ENCODE peak calls at places on chromosomes 4 and X, in six cellular contexts. F, S, N, P, C and I are unnamed samples.

GRCh38 chrX:68686684-68687045 is 39.2 kb downstream of the STARD8 start:
- DNase-seq in P (no peak), N (peak), C (peak), S (peak), F (no peak), I (peak)

GRCh38 chr4:122842984-122843531 is 16.4 kb downstream of the FGF2 start:
- DNase-seq in C (no peak), P (no peak), F (no peak), S (no peak), N (no peak), I (no peak)

GRCh38 chr4:87251104-87251503 is 30.7 kb upstream of the KLHL8 start:
- DNase-seq in N (no peak), C (peak), P (no peak), F (peak), S (peak), I (no peak)

GRCh38 chr4:187516224-187516623 is 479.3 kb upstream of the ZFP42 start:
- DNase-seq in N (no peak), C (no peak), F (no peak), S (no peak), P (no peak), I (no peak)

GRCh38 chrX:15816453-15816838 is 26.2 kb downstream of the ZRSR2 start:
- DNase-seq in F (no peak), S (no peak), P (no peak), C (no peak), N (no peak), I (no peak)

GRCh38 chr4:69881173-69881773 is 21.3 kb upstream of the SULT1E1 start:
- DNase-seq in F (no peak), C (peak), S (peak), P (peak), N (peak), I (no peak)

GRCh38 chr4:100356172-100356571 is 161.7 kb downstream of the EMCN start:
- DNase-seq in N (peak), F (no peak), C (no peak), S (no peak), P (no peak), I (no peak)

GRCh38 chr4:132124624-132124974 is 1024.5 kb upstream of the PCDH10 start:
- DNase-seq in P (no peak), F (no peak), S (no peak), N (no peak), C (no peak), I (no peak)

GRCh38 chr4:40733752-40734151 is 16.0 kb upstream of the NSUN7 start:
- DNase-seq in N (no peak), S (no peak), C (no peak), F (no peak), P (no peak), I (no peak)

GRCh38 chr4:40737882-40738281 is 11.9 kb upstream of the NSUN7 start:
- DNase-seq in F (no peak), P (no peak), S (no peak), C (no peak), N (no peak), I (no peak)

GRCh38 chr4:40734497-40734896 is 15.3 kb upstream of the NSUN7 start:
- DNase-seq in P (no peak), F (no peak), S (no peak), N (no peak), C (no peak), I (no peak)

GRCh38 chr4:40739347-40739746 is 10.4 kb upstream of the NSUN7 start:
- DNase-seq in S (no peak), F (no peak), N (no peak), P (no peak), C (no peak), I (no peak)

GRCh38 chr4:40736910-40737309 is 12.8 kb upstream of the NSUN7 start:
- DNase-seq in P (peak), N (peak), S (peak), C (no peak), F (no peak), I (no peak)
- TF ChIP-seq CTCF in P (peak), N (peak), S (peak), C (peak), F (peak), I (no peak)

GRCh38 chr4:113825272-113825671 is 63.7 kb upstream of the CAMK2D start:
- DNase-seq in F (no peak), N (no peak), P (peak), C (no peak), S (no peak), I (no peak)
- TF ChIP-seq CTCF in F (no peak), N (no peak), P (no peak), C (no peak), S (no peak), I (no peak)

DNA sequence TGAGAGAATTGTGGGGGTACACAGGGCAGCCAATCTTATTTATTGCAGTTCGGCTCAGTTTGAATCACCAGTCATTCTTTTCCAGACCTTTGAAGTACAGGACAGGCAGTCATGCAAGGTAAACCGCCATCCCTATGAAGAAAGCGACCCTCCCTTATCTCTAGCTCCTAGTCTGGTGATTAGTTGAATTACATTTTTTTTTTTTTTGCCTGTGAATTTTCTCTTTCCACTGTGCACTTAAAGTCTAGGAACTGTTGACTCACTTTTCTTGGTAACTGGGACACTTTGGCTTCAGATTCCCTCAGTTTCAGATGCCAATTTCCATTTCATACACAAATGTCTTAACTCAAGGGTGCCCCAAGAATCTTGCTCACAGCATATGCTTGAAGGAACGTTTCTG is 82.4 kb upstream of the FAM9C start:
- DNase-seq in P (no peak), N (no peak), S (peak), C (no peak), F (no peak), I (no peak)
- TF ChIP-seq CTCF in P (no peak), N (no peak), S (no peak), C (no peak), F (no peak), I (no peak)

DNA sequence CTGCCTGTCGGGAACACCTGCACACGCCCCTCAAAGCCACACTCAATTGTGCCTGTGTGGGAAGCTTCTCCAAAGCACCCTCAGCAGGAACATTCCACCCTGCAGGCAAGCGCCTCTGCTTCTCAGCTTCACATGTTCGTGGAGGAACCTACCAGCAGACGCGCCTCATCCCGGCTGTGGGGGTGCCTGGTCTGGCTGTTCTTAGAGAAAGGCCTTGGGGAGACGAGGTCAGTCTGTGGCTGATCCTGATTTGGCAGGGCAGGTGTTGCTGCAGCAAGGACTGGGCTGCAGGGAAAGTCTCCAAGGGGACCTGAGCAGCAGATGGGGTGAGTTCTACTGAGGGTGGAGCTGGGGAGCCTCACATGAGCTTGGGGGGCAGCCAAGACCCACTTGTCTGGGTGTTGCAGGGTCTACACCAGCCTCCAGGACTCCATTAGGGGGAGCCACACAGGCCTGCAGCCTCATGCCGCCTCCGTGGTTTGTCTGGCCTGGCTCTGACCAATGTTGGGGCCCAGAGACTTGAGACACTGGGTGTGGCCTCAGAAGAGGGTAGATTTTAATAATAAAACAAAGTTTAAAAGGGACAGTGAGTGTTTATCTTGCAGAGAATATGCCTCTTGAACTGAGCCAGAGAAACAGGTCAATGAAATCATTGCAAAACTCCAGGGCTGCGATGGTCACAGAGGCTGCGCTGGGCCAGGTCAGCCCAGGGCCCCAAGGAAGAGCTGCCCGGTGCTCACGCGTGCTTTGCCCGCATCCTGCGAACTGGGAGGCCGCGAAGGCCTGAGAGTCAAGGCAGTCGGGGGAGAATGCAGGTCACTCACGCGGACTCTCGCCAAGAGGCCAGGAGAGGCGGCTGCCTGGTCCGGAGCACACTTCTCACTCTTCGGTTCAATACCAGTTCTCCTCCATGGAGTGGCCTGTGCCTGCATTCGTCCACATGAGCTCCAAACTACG is 21.1 kb downstream of the RNF212 start:
- DNase-seq in N (no peak), S (no peak), C (no peak), P (no peak), F (no peak), I (no peak)
- TF ChIP-seq CTCF in N (no peak), S (peak), C (no peak), P (no peak), F (no peak), I (no peak)

GRCh38 chr4:10437735-10438134 is 19.5 kb downstream of the ZNF518B start:
- DNase-seq in N (no peak), P (no peak), F (no peak), S (no peak), C (no peak), I (no peak)
- TF ChIP-seq CTCF in N (no peak), P (no peak), F (no peak), S (no peak), C (no peak), I (no peak)